ENCODE peak calls at places on chromosomes 13 and 19, in six cellular contexts. L is stimulated activated CD8-positive, alpha-beta memory T cell treated with anti-CD3 and anti-CD28 coated beads, Interleukin-4, amount 100 ng/mL, for 24 hours; F is activated T-helper 1 cell treated with anti-CD3 and anti-CD28 coated beads, Interleukin-12 subunit alpha, Interleukin-12 subunit beta, Interleukin-2, Interleukin-4 antibody, amounts not matched to agents 30 ng/mL and 10 ng/mL and 1 ng/mL, durations not matched to agents 14 hours and 24 hours and 36 hours; Q is activated T-cell treated with anti-CD3 and anti-CD28 coated beads, Interleukin-2, amount 50 U/mL, for 4 hours; V is HS-27A; G is stimulated activated CD4-positive, alpha-beta T cell treated with anti-CD3 and anti-CD28 coated beads, TNF-alpha, amount 100 ng/mL, for 4 hours. M is an unnamed sample.

GRCh38 chr13:85541476-85541875 is 257.7 kb downstream of the SLITRK6 start:
- DNase-seq in L (no peak), F (no peak), Q (no peak), V (no peak), G (no peak), M (no peak)

GRCh38 chr13:99926014-99926731 is 45.4 kb downstream of the ZIC5 start:
- DNase-seq in L (no peak), F (no peak), Q (no peak), V (peak), G (no peak), M (peak)

GRCh38 chr19:21463449-21464105 is 41.8 kb upstream of the ZNF429 start:
- DNase-seq in L (no peak), F (no peak), Q (no peak), V (no peak), G (no peak), M (no peak)

GRCh38 chr19:4694211-4694987 is 24.3 kb upstream of the MYDGF start:
- DNase-seq in L (no peak), F (no peak), Q (no peak), V (peak), G (no peak), M (peak)

GRCh38 chr13:112759053-112759452 is 69.2 kb downstream of the ATP11A start:
- DNase-seq in L (no peak), F (no peak), Q (no peak), V (no peak), G (no peak), M (no peak)

GRCh38 chr19:19579533-19580361 is 38.7 kb downstream of the PBX4 start:
- DNase-seq in L (no peak), F (no peak), Q (no peak), V (no peak), G (no peak), M (no peak)

GRCh38 chr19:8071912-8072311 is 19.4 kb downstream of the CCL25 start:
- DNase-seq in L (no peak), F (no peak), Q (no peak), V (no peak), G (no peak), M (no peak)

GRCh38 chr19:46385636-46386035 is 27.7 kb downstream of the CCDC8 start:
- DNase-seq in L (no peak), F (no peak), Q (no peak), V (no peak), G (no peak), M (no peak)

GRCh38 chr13:40060318-40061007 is 405.0 kb downstream of the COG6 start:
- DNase-seq in L (peak), F (no peak), Q (no peak), V (no peak), G (no peak), M (no peak)

GRCh38 chr13:39108746-39109145 is 70.5 kb downstream of the NHLRC3 start:
- DNase-seq in L (no peak), F (no peak), Q (no peak), V (no peak), G (no peak), M (no peak)

GRCh38 chr19:41578886-41579285 is 2.9 kb downstream of the CEACAM21 start:
- DNase-seq in L (no peak), F (no peak), Q (no peak), V (no peak), G (no peak), M (no peak)

GRCh38 chr19:16340654-16341053 is 16.0 kb downstream of the KLF2 start:
- DNase-seq in L (no peak), F (no peak), Q (no peak), V (no peak), G (no peak), M (no peak)

GRCh38 chr13:47897411-47898050 is 103.5 kb downstream of the SUCLA2 start:
- DNase-seq in L (no peak), F (no peak), Q (no peak), V (no peak), G (no peak), M (peak)

GRCh38 chr19:3249408-3249807 is 24.9 kb downstream of the CELF5 start:
- DNase-seq in L (no peak), F (no peak), Q (no peak), V (no peak), G (no peak), M (no peak)

GRCh38 chr13:29500426-29500825 is 95.1 kb downstream of the SLC7A1 start:
- DNase-seq in L (no peak), F (no peak), Q (no peak), V (no peak), G (no peak), M (no peak)

M was measured in PC-9.